ENCODE peak calls at places on chromosome 15, in six cellular contexts. L, H, T, X, F and I are unnamed samples.

GRCh38 chr15:60590935-60591490 is 112.1 kb upstream of the ICE2 start:
- DNase-seq in F (peak; percentile 48), H (no peak), X (peak; percentile 39), L (peak; percentile 80), T (peak; percentile 83), I (peak; percentile 55)

GRCh38 chr15:81303241-81304225 is 20.4 kb downstream of the STARD5 start:
- DNase-seq in F (no peak), H (no peak), L (peak; percentile 44), X (peak; percentile 5), T (no peak), I (no peak)

GRCh38 chr15:28937271-28937670 is 51.5 kb downstream of the APBA2 start:
- DNase-seq in T (no peak), X (no peak), F (no peak), H (no peak), L (peak; percentile 52), I (no peak)

GRCh38 chr15:53759333-53759975 is at the start of gene WDR72:
- DNase-seq in L (peak; percentile 70), T (peak; percentile 39), X (peak; percentile 40), H (no peak), F (no peak), I (peak; percentile 17)

GRCh38 chr15:78264304-78265136 is at the start of gene DNAJA4:
- DNase-seq in F (peak; percentile 84), X (peak; percentile 59), T (peak; percentile 92), H (peak; percentile 31), L (peak; percentile 80), I (peak; percentile 63)

GRCh38 chr15:31247404-31247803 is 79.2 kb upstream of the KLF13 start:
- DNase-seq in L (peak; percentile 20), X (no peak), H (no peak), F (no peak), T (no peak), I (no peak)

GRCh38 chr15:53872410-53872809 is 105.8 kb upstream of the UNC13C start:
- DNase-seq in H (no peak), T (no peak), L (no peak), X (no peak), F (no peak), I (no peak)

GRCh38 chr15:71725215-71725955 is 85.0 kb upstream of the NR2E3 start:
- DNase-seq in T (no peak), L (no peak), H (no peak), X (no peak), F (no peak), I (no peak)

GRCh38 chr15:27244047-27244446 is 273.1 kb downstream of the GABRG3 start:
- DNase-seq in H (no peak), F (no peak), T (no peak), X (no peak), L (no peak), I (no peak)

GRCh38 chr15:92001307-92001706 is 147.8 kb downstream of the SLCO3A1 start:
- DNase-seq in T (no peak), L (no peak), H (no peak), X (no peak), F (no peak), I (no peak)

GRCh38 chr15:98443483-98443882 is 204.9 kb upstream of the IGF1R start:
- DNase-seq in L (no peak), T (no peak), X (no peak), F (no peak), H (no peak), I (no peak)

GRCh38 chr15:93037341-93038063 is 51.5 kb downstream of the RGMA start:
- DNase-seq in F (peak; percentile 14), L (peak; percentile 75), H (no peak), T (peak; percentile 90), X (peak; percentile 47), I (no peak)

GRCh38 chr15:60223161-60223560 is 174.6 kb downstream of the ANXA2 start:
- DNase-seq in X (no peak), F (no peak), H (no peak), T (no peak), L (no peak), I (no peak)

GRCh38 chr15:70057931-70058641 is 39.6 kb downstream of the TLE3 start:
- DNase-seq in T (no peak), H (no peak), L (no peak), X (no peak), F (no peak), I (no peak)

GRCh38 chr15:29674661-29675533 is 147.4 kb downstream of the TJP1 start:
- DNase-seq in H (no peak), T (peak; percentile 74), X (peak; percentile 87), F (no peak), L (peak; percentile 88), I (peak; percentile 83)

GRCh38 chr15:79724312-79724711 is 172.5 kb downstream of the MTHFS start:
- DNase-seq in L (no peak), T (no peak), H (no peak), F (no peak), X (no peak), I (no peak)

GRCh38 chr15:78855746-78856145 is 16.9 kb upstream of the MORF4L1 start:
- DNase-seq in F (no peak), H (no peak), X (no peak), T (no peak), L (no peak), I (no peak)

GRCh38 chr15:70320077-70320830 is 222.5 kb upstream of the TLE3 start:
- DNase-seq in H (no peak), L (no peak), F (no peak), T (no peak), X (no peak), I (no peak)